ENCODE peak calls at places on chromosomes 5 and 9, in four cellular contexts. Y, Z, W and M are unnamed samples. For H3K9me3, the result is how much of the 10 kb centered on the place peaks cover.

GRCh38 chr5:96926275-96926674 is 9.6 kb upstream of the LNPEP start:
- DNase-seq in Y (no peak), Z (no peak), W (no peak), M (no peak)

GRCh38 chr5:75885849-75886596 is 168.8 kb upstream of the POC5 start:
- DNase-seq in Y (no peak), Z (no peak), W (no peak), M (no peak)

GRCh38 chr9:34185778-34186551 is 7.1 kb downstream of the UBAP1 start:
- DNase-seq in Y (no peak), Z (peak), W (no peak), M (peak)

GRCh38 chr5:75614165-75614564 is 2.9 kb downstream of the ANKDD1B start:
- DNase-seq in Y (no peak), Z (no peak), W (peak), M (no peak)

GRCh38 chr5:145981612-145982571 is 45.5 kb downstream of the SH3RF2 start:
- DNase-seq in Y (no peak), Z (no peak), W (peak), M (no peak)

GRCh38 chr5:95941756-95942155 is 19.9 kb downstream of the ELL2 start:
- DNase-seq in Y (no peak), Z (no peak), W (no peak), M (no peak)

GRCh38 chr5:87103616-87104287 is 163.9 kb upstream of the RASA1 start:
- DNase-seq in Y (no peak), Z (no peak), W (no peak), M (no peak)

GRCh38 chr5:111929892-111930291 is 172.9 kb upstream of the NREP start:
- DNase-seq in Y (no peak), Z (no peak), W (no peak), M (peak)

GRCh38 chr9:120892177-120892747 is 15.3 kb upstream of the PHF19 start:
- DNase-seq in Y (no peak), Z (no peak), W (no peak), M (no peak)

GRCh38 chr9:91089405-91090131 is 272.1 kb downstream of the AUH start:
- DNase-seq in Y (no peak), Z (no peak), W (peak), M (no peak)

GRCh38 chr5:14174235-14174636 is 31.1 kb downstream of the TRIO start:
- DNase-seq in Y (no peak), Z (no peak), W (peak), M (no peak)

GRCh38 chr5:86463339-86463738 is 154.4 kb upstream of the COX7C start:
- DNase-seq in Y (no peak), Z (no peak), W (no peak), M (no peak)

GRCh38 chr9:14907360-14907685 is 2.9 kb downstream of the FREM1 start:
- DNase-seq in Y (no peak), Z (no peak), W (no peak), M (no peak)

GRCh38 chr5:160054831-160055230 is 45.9 kb downstream of the TTC1 start:
- DNase-seq in Y (no peak), Z (no peak), W (no peak), M (peak)

GRCh38 chr9:98049668-98050067 is 6.9 kb upstream of the NANS start:
- DNase-seq in Y (no peak), Z (no peak), W (no peak), M (no peak)

GRCh38 chr9:135098400-135099105 is 11.1 kb downstream of the OLFM1 start:
- DNase-seq in Y (no peak), Z (peak), W (peak), M (no peak)

GRCh38 chr9:108654566-108654965 is 201.2 kb downstream of the ACTL7B start:
- DNase-seq in Y (no peak), Z (no peak), W (no peak), M (no peak)
- H3K4me3 ChIP-seq in Y (no peak), Z (no peak), W (no peak), M (no peak)

GRCh38 chr5:141272906-141273305 is 27.7 kb downstream of the PCDHB15 start:
- DNase-seq in Y (no peak), Z (no peak), W (no peak), M (peak)
- H3K9me3 ChIP-seq in Y (half or more), Z (under half), W (under half), M (under half)

DNA sequence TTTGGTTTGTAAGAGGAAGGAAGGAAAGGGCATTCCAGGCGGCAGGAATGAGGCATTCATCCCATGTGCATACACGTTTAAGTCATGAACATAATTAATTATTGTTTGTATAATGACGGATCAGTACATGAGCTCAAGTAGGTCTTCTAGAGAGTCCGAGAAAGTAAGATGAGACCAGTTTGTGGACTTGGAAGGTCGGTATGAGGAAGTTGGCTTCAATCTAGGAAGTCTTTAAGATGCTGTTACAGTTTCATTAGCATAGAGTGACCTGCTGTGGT is 2.1 kb downstream of the GTF3C4 start:
- DNase-seq in Y (no peak), Z (no peak), W (no peak), M (no peak)
- H3K4me3 ChIP-seq in Y (no peak), Z (no peak), W (no peak), M (peak)

GRCh38 chr5:132684496-132684895 is 10.7 kb downstream of the IL4 start:
- DNase-seq in Y (no peak), Z (no peak), W (no peak), M (no peak)
- H3K9me3 ChIP-seq in Y (under half), Z (under half), W (under half), M (under half)

DNA sequence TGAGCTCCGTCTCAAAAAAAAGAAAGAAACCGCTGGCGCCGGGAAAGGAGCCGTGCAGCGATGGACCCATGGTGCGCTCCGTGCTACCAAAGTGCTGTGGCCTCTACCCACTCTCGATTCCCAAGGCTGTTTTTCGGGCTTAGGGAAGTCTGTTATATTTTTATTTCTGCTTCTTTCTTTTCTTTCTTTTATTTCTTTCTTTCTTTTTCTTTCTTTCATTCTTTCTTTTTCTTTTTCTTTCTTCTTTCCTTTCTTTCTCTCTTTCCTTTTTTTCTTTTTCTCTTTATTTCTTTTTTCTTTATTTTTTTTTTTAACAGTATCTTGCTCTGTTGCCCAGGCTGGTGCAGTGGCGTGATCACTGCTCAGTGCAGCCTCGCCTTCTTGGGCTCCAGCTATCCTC is 87.5 kb downstream of the ANXA2R start:
- DNase-seq in Y (no peak), Z (no peak), W (no peak), M (no peak)
- H3K4me3 ChIP-seq in Y (peak), Z (peak), W (no peak), M (no peak)

GRCh38 chr9:137014776-137015539 is 13.1 kb downstream of the ABCA2 start:
- DNase-seq in Y (no peak), Z (no peak), W (no peak), M (no peak)

GRCh38 chr9:137015976-137016375 is 12.1 kb downstream of the ABCA2 start:
- DNase-seq in Y (no peak), Z (no peak), W (no peak), M (no peak)

GRCh38 chr9:137017071-137017470 is 11.0 kb downstream of the ABCA2 start:
- DNase-seq in Y (no peak), Z (no peak), W (no peak), M (no peak)

GRCh38 chr9:137015540-137015930 is 12.5 kb downstream of the ABCA2 start:
- DNase-seq in Y (no peak), Z (no peak), W (no peak), M (no peak)

GRCh38 chr9:137016436-137016835 is 11.6 kb downstream of the ABCA2 start:
- DNase-seq in Y (no peak), Z (no peak), W (no peak), M (no peak)
- H3K9me3 ChIP-seq in Y (under half), Z (under half), W (under half), M (under half)

GRCh38 chr5:72954389-72954788 is 1.5 kb upstream of the FCHO2 start:
- DNase-seq in Y (no peak), Z (no peak), W (no peak), M (no peak)
- H3K4me3 ChIP-seq in Y (peak), Z (no peak), W (no peak), M (no peak)

GRCh38 chr5:141389153-141390042 is 1.9 kb downstream of the PCDHGB4 start:
- DNase-seq in Y (no peak), Z (no peak), W (no peak), M (no peak)

GRCh38 chr5:141388661-141389060 is 1.2 kb downstream of the PCDHGB4 start:
- DNase-seq in Y (no peak), Z (no peak), W (no peak), M (no peak)

GRCh38 chr5:141398608-141399007 is 861 bp downstream of the PCDHGB5 start:
- DNase-seq in Y (peak), Z (no peak), W (no peak), M (no peak)

GRCh38 chr5:141393267-141393666 is 834 bp downstream of the PCDHGA8 start:
- DNase-seq in Y (no peak), Z (no peak), W (no peak), M (no peak)

GRCh38 chr5:141392429-141393198 is at the start of gene PCDHGA8:
- DNase-seq in Y (no peak), Z (no peak), W (no peak), M (no peak)
- H3K9me3 ChIP-seq in Y (under half), Z (under half), W (under half), M (under half)

GRCh38 chr5:176624916-176625315 is 5.4 kb downstream of the SNCB start:
- DNase-seq in Y (no peak), Z (no peak), W (no peak), M (no peak)
- H3K4me3 ChIP-seq in Y (no peak), Z (no peak), W (no peak), M (no peak)

GRCh38 chr9:137475666-137476065 is 16.5 kb upstream of the NSMF start:
- DNase-seq in Y (no peak), Z (no peak), W (no peak), M (no peak)
- H3K9me3 ChIP-seq in Y (under half), Z (under half), W (under half), M (under half)